ENCODE peak calls at places on chromosomes 16 and 17, in nine cellular contexts. One of them, this sample, is unnamed.
A peak's percentile ranks its signal among the peaks of the same experiment; 100 is the strongest.

GRCh38 chr17:62627219-62627903 is at the start of gene MRC2:
- DNase-seq in CD8-positive, alpha-beta T cell: no peak
- DNase-seq in transverse colon: peak; percentile 35
- DNase-seq in prostate gland: peak; percentile 30
- DNase-seq in A549: peak; percentile 84
- DNase-seq in body of pancreas: peak; percentile 24
- DNase-seq in Panc1: no peak
- DNase-seq in right lobe of liver: no peak
- DNase-seq in OCI-LY7: no peak
- DNase-seq in this sample: peak; percentile 87

GRCh38 chr17:5585814-5586558 is 1.7 kb upstream of the NLRP1 start:
- DNase-seq in CD8-positive, alpha-beta T cell: no peak
- DNase-seq in prostate gland: no peak
- DNase-seq in body of pancreas: no peak
- DNase-seq in Panc1: no peak
- DNase-seq in right lobe of liver: no peak
- DNase-seq in A549: no peak
- DNase-seq in OCI-LY7: no peak
- DNase-seq in transverse colon: no peak
- DNase-seq in this sample: no peak

GRCh38 chr16:19578378-19578851 is 22.9 kb downstream of the VPS35L start:
- DNase-seq in right lobe of liver: no peak
- DNase-seq in body of pancreas: no peak
- DNase-seq in transverse colon: peak; percentile 17
- DNase-seq in CD8-positive, alpha-beta T cell: no peak
- DNase-seq in A549: no peak
- DNase-seq in prostate gland: no peak
- DNase-seq in OCI-LY7: no peak
- DNase-seq in Panc1: no peak
- DNase-seq in this sample: no peak

GRCh38 chr17:77647531-77647930 is 311.0 kb upstream of the TNRC6C start:
- DNase-seq in OCI-LY7: no peak
- DNase-seq in Panc1: no peak
- DNase-seq in right lobe of liver: no peak
- DNase-seq in A549: no peak
- DNase-seq in prostate gland: no peak
- DNase-seq in transverse colon: no peak
- DNase-seq in body of pancreas: no peak
- DNase-seq in CD8-positive, alpha-beta T cell: no peak
- DNase-seq in this sample: no peak

GRCh38 chr16:74633686-74634085 is 26.8 kb upstream of the GLG1 start:
- DNase-seq in right lobe of liver: no peak
- DNase-seq in prostate gland: no peak
- DNase-seq in Panc1: no peak
- DNase-seq in body of pancreas: no peak
- DNase-seq in CD8-positive, alpha-beta T cell: no peak
- DNase-seq in transverse colon: no peak
- DNase-seq in A549: no peak
- DNase-seq in OCI-LY7: no peak
- DNase-seq in this sample: no peak

GRCh38 chr17:43908111-43908721 is 880 bp upstream of the MPP2 start:
- DNase-seq in A549: peak; percentile 56
- DNase-seq in right lobe of liver: no peak
- DNase-seq in Panc1: no peak
- DNase-seq in OCI-LY7: peak; percentile 48
- DNase-seq in body of pancreas: peak; percentile 61
- DNase-seq in transverse colon: peak; percentile 64
- DNase-seq in prostate gland: peak; percentile 64
- DNase-seq in CD8-positive, alpha-beta T cell: no peak
- DNase-seq in this sample: peak; percentile 88

GRCh38 chr16:30054959-30055553 is 10.5 kb upstream of the ALDOA start:
- DNase-seq in prostate gland: peak; percentile 64
- DNase-seq in Panc1: no peak
- DNase-seq in OCI-LY7: peak; percentile 63
- DNase-seq in CD8-positive, alpha-beta T cell: no peak
- DNase-seq in transverse colon: peak; percentile 54
- DNase-seq in A549: peak; percentile 67
- DNase-seq in right lobe of liver: no peak
- DNase-seq in body of pancreas: peak; percentile 93
- DNase-seq in this sample: no peak

GRCh38 chr16:85781156-85781555 is 18.2 kb downstream of the EMC8 start:
- DNase-seq in prostate gland: peak; percentile 49
- DNase-seq in A549: no peak
- DNase-seq in body of pancreas: no peak
- DNase-seq in Panc1: no peak
- DNase-seq in right lobe of liver: no peak
- DNase-seq in CD8-positive, alpha-beta T cell: no peak
- DNase-seq in OCI-LY7: no peak
- DNase-seq in transverse colon: no peak
- DNase-seq in this sample: no peak

GRCh38 chr16:47142469-47143328 is 1.0 kb downstream of the NETO2 start:
- DNase-seq in CD8-positive, alpha-beta T cell: peak; percentile 0
- DNase-seq in body of pancreas: peak; percentile 18
- DNase-seq in Panc1: no peak
- DNase-seq in prostate gland: no peak
- DNase-seq in right lobe of liver: peak; percentile 48
- DNase-seq in transverse colon: peak; percentile 36
- DNase-seq in OCI-LY7: peak; percentile 5
- DNase-seq in A549: peak; percentile 36
- DNase-seq in this sample: no peak

GRCh38 chr16:13316008-13316407 is 414.6 kb downstream of the SHISA9 start:
- DNase-seq in CD8-positive, alpha-beta T cell: no peak
- DNase-seq in OCI-LY7: no peak
- DNase-seq in Panc1: no peak
- DNase-seq in body of pancreas: no peak
- DNase-seq in A549: no peak
- DNase-seq in right lobe of liver: no peak
- DNase-seq in transverse colon: no peak
- DNase-seq in prostate gland: no peak
- DNase-seq in this sample: no peak

GRCh38 chr16:30958164-30959083 is 870 bp downstream of the SETD1A start:
- DNase-seq in CD8-positive, alpha-beta T cell: peak; percentile 34
- DNase-seq in body of pancreas: peak; percentile 59
- DNase-seq in Panc1: no peak
- DNase-seq in prostate gland: no peak
- DNase-seq in transverse colon: peak; percentile 52
- DNase-seq in right lobe of liver: no peak
- DNase-seq in OCI-LY7: peak; percentile 73
- DNase-seq in A549: peak; percentile 67
- DNase-seq in this sample: no peak

GRCh38 chr17:78572277-78573205 is 4.7 kb downstream of the DNAH17 start:
- DNase-seq in prostate gland: no peak
- DNase-seq in A549: no peak
- DNase-seq in body of pancreas: no peak
- DNase-seq in Panc1: no peak
- DNase-seq in CD8-positive, alpha-beta T cell: no peak
- DNase-seq in right lobe of liver: no peak
- DNase-seq in transverse colon: no peak
- DNase-seq in OCI-LY7: peak; percentile 61
- DNase-seq in this sample: no peak

GRCh38 chr16:76278976-76279375 is 1.8 kb downstream of the CNTNAP4 start:
- DNase-seq in body of pancreas: no peak
- DNase-seq in OCI-LY7: peak; percentile 45
- DNase-seq in right lobe of liver: no peak
- DNase-seq in prostate gland: no peak
- DNase-seq in A549: peak; percentile 26
- DNase-seq in Panc1: peak; percentile 7
- DNase-seq in CD8-positive, alpha-beta T cell: no peak
- DNase-seq in transverse colon: no peak
- DNase-seq in this sample: no peak

GRCh38 chr17:2042355-2042929 is 620 bp downstream of the OVCA2 start:
- DNase-seq in prostate gland: no peak
- DNase-seq in Panc1: no peak
- DNase-seq in body of pancreas: no peak
- DNase-seq in right lobe of liver: no peak
- DNase-seq in transverse colon: no peak
- DNase-seq in CD8-positive, alpha-beta T cell: no peak
- DNase-seq in OCI-LY7: no peak
- DNase-seq in A549: peak; percentile 61
- DNase-seq in this sample: no peak

GRCh38 chr16:86398622-86399021 is 111.7 kb upstream of the FOXF1 start:
- DNase-seq in prostate gland: no peak
- DNase-seq in right lobe of liver: no peak
- DNase-seq in A549: no peak
- DNase-seq in Panc1: no peak
- DNase-seq in body of pancreas: no peak
- DNase-seq in OCI-LY7: no peak
- DNase-seq in CD8-positive, alpha-beta T cell: no peak
- DNase-seq in transverse colon: no peak
- DNase-seq in this sample: no peak

DNA sequence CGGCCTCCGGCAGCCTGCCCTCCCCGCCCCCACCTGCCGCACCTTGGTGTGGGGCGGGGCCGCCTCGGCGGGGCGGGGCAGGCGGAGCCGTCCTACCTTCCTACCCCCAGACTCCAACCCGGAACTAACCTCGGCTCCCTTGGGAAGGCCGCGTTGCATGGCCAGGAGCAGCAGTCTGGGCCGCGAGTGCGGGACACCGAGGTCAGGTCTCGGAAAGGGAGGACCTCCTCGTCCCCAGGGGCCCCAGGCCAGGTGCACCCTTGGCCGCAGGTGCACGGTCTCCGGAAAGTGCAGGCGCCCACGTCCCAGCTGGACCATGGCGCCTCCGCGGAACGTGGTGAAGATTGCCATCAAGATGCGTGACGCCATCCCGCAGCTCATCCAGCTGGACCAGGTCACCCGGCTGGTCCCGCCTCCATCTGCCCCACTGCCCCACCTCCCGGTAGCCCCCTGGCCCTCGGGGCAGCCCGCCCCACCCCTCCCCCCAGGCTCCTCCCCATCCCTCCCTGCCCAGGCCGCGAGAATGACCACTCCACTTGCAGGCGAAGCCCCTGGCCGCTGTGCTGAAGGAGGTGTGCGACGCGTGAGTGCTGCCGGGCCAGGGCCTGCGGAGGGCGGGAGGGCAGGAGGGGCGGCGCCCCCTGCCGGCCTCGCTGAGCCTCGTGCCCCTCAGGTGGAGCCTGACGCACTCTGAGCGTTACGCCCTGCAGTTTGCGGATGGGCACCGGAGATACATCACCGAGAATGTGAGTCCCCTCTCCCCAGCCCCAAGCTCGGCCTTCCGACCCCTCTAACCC is at the start of gene ELMO3:
- DNase-seq in Panc1: no peak
- DNase-seq in right lobe of liver: no peak
- DNase-seq in A549: no peak
- DNase-seq in transverse colon: peak; percentile 88
- DNase-seq in OCI-LY7: no peak
- DNase-seq in CD8-positive, alpha-beta T cell: no peak
- DNase-seq in body of pancreas: peak; percentile 85
- DNase-seq in prostate gland: peak; percentile 65
- DNase-seq in this sample: no peak
- H3K4me3 ChIP-seq in Panc1: no peak within 1 kb of the TSS
- H3K4me3 ChIP-seq in right lobe of liver: peak within 1 kb of the TSS; percentile 51
- H3K4me3 ChIP-seq in A549: no peak within 1 kb of the TSS
- H3K4me3 ChIP-seq in transverse colon: peak within 1 kb of the TSS; percentile 54
- H3K4me3 ChIP-seq in OCI-LY7: no peak within 1 kb of the TSS
- H3K4me3 ChIP-seq in CD8-positive, alpha-beta T cell: no peak within 1 kb of the TSS
- H3K4me3 ChIP-seq in body of pancreas: peak within 1 kb of the TSS; percentile 93
- H3K4me3 ChIP-seq in prostate gland: peak within 1 kb of the TSS; percentile 27
- H3K4me3 ChIP-seq in this sample: no peak within 1 kb of the TSS

DNA sequence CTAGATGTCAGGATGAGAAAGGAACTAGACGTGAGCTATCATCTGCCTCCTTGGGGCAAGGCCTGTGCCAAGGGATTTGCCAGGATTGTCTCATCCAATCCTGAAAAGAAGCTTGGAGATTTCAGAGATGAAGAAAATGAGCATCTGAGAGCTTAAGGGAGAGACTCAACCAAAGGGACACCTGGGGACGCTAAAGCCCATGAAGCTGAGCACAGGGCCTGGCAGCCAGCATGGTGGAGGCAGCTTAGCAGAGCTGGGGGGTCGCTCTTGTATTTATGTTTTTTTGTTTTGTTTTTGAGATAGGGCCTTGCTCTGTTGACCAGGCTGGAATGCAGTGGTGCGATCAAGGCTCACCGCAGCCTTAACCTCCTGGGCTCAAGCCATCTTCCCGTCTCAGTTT is 18.4 kb upstream of the GLIS2 start:
- DNase-seq in right lobe of liver: no peak
- DNase-seq in A549: no peak
- DNase-seq in prostate gland: no peak
- DNase-seq in Panc1: no peak
- DNase-seq in body of pancreas: no peak
- DNase-seq in OCI-LY7: no peak
- DNase-seq in transverse colon: no peak
- DNase-seq in CD8-positive, alpha-beta T cell: no peak
- DNase-seq in this sample: no peak
- H3K27ac ChIP-seq in right lobe of liver: no peak overlapping the region
- H3K27ac ChIP-seq in A549: peak overlapping the region; percentile 99
- H3K27ac ChIP-seq in prostate gland: no peak overlapping the region
- H3K27ac ChIP-seq in Panc1: no peak overlapping the region
- H3K27ac ChIP-seq in body of pancreas: no peak overlapping the region
- H3K27ac ChIP-seq in OCI-LY7: no peak overlapping the region
- H3K27ac ChIP-seq in transverse colon: no peak overlapping the region
- H3K27ac ChIP-seq in CD8-positive, alpha-beta T cell: no peak overlapping the region
- H3K27ac ChIP-seq in this sample: no peak overlapping the region

GRCh38 chr16:11330526-11331237 is 14.6 kb upstream of the RMI2 start:
- DNase-seq in Panc1: no peak
- DNase-seq in OCI-LY7: no peak
- DNase-seq in transverse colon: no peak
- DNase-seq in body of pancreas: no peak
- DNase-seq in A549: no peak
- DNase-seq in right lobe of liver: no peak
- DNase-seq in CD8-positive, alpha-beta T cell: no peak
- DNase-seq in prostate gland: no peak
- DNase-seq in this sample: no peak
- TF ChIP-seq CTCF in Panc1: no peak
- TF ChIP-seq CTCF in OCI-LY7: no peak
- TF ChIP-seq CTCF in transverse colon: no peak
- TF ChIP-seq CTCF in body of pancreas: no peak
- TF ChIP-seq CTCF in A549: no peak
- TF ChIP-seq CTCF in right lobe of liver: no peak
- TF ChIP-seq CTCF in CD8-positive, alpha-beta T cell: no peak
- TF ChIP-seq CTCF in prostate gland: no peak
- TF ChIP-seq CTCF in this sample: no peak

GRCh38 chr17:49574945-49575523 is 637 bp upstream of the NXPH3 start:
- DNase-seq in body of pancreas: no peak
- DNase-seq in right lobe of liver: no peak
- DNase-seq in Panc1: no peak
- DNase-seq in A549: no peak
- DNase-seq in CD8-positive, alpha-beta T cell: no peak
- DNase-seq in OCI-LY7: no peak
- DNase-seq in prostate gland: no peak
- DNase-seq in transverse colon: no peak
- DNase-seq in this sample: peak; percentile 69
- H3K4me3 ChIP-seq in body of pancreas: no peak overlapping the region
- H3K4me3 ChIP-seq in right lobe of liver: peak overlapping the region; percentile 45
- H3K4me3 ChIP-seq in Panc1: peak overlapping the region; percentile 50
- H3K4me3 ChIP-seq in A549: peak overlapping the region; percentile 53
- H3K4me3 ChIP-seq in CD8-positive, alpha-beta T cell: no peak overlapping the region
- H3K4me3 ChIP-seq in OCI-LY7: peak overlapping the region; percentile 31
- H3K4me3 ChIP-seq in prostate gland: peak overlapping the region; percentile 50
- H3K4me3 ChIP-seq in transverse colon: peak overlapping the region; percentile 71
- H3K4me3 ChIP-seq in this sample: peak overlapping the region; percentile 75